ENCODE peak calls at places on chromosomes 4 and X, in four cellular contexts. Q, X, U and I are unnamed samples.

GRCh38 chrX:154511761-154512160 is 4.3 kb downstream of the FAM3A start:
- DNase-seq in Q (no peak), X (no peak), U (no peak), I (no peak)

GRCh38 chrX:3428762-3429161 is 82.3 kb upstream of the MXRA5 start:
- DNase-seq in Q (no peak), X (no peak), U (no peak), I (peak)

GRCh38 chrX:110317820-110318663 is at the start of gene AMMECR1:
- DNase-seq in Q (peak), X (peak), U (peak), I (peak)

GRCh38 chr4:145840162-145840768 is 98.4 kb downstream of the ZNF827 start:
- DNase-seq in Q (peak), X (no peak), U (no peak), I (peak)

GRCh38 chr4:139171878-139172691 is 4.9 kb downstream of the ELF2 start:
- DNase-seq in Q (peak), X (no peak), U (no peak), I (peak)

GRCh38 chr4:5014007-5014682 is 5.1 kb downstream of the CYTL1 start:
- DNase-seq in Q (no peak), X (no peak), U (no peak), I (no peak)

GRCh38 chr4:81377231-81377630 is 94.5 kb downstream of the RASGEF1B start:
- DNase-seq in Q (no peak), X (no peak), U (no peak), I (no peak)

GRCh38 chr4:161496-162284 is 37.4 kb downstream of the ZNF718 start:
- DNase-seq in Q (peak), X (no peak), U (peak), I (no peak)

GRCh38 chr4:37914539-37914938 is 23.7 kb downstream of the TBC1D1 start:
- DNase-seq in Q (no peak), X (no peak), U (no peak), I (no peak)

GRCh38 chr4:83489711-83490326 is 4.9 kb upstream of the ABRAXAS1 start:
- DNase-seq in Q (no peak), X (no peak), U (no peak), I (no peak)
- TF ChIP-seq CTCF in Q (no peak), X (no peak), U (no peak), I (peak)

GRCh38 chr4:173506780-173507211 is 23.2 kb downstream of the HAND2 start:
- DNase-seq in Q (no peak), X (no peak), U (no peak), I (no peak)

GRCh38 chr4:173505924-173506779 is 23.9 kb downstream of the HAND2 start:
- DNase-seq in Q (peak), X (peak), U (no peak), I (peak)

GRCh38 chr4:173509031-173510001 is 20.7 kb downstream of the HAND2 start:
- DNase-seq in Q (no peak), X (no peak), U (no peak), I (peak)

GRCh38 chr4:173507471-173508385 is 22.3 kb downstream of the HAND2 start:
- DNase-seq in Q (no peak), X (no peak), U (no peak), I (no peak)

DNA sequence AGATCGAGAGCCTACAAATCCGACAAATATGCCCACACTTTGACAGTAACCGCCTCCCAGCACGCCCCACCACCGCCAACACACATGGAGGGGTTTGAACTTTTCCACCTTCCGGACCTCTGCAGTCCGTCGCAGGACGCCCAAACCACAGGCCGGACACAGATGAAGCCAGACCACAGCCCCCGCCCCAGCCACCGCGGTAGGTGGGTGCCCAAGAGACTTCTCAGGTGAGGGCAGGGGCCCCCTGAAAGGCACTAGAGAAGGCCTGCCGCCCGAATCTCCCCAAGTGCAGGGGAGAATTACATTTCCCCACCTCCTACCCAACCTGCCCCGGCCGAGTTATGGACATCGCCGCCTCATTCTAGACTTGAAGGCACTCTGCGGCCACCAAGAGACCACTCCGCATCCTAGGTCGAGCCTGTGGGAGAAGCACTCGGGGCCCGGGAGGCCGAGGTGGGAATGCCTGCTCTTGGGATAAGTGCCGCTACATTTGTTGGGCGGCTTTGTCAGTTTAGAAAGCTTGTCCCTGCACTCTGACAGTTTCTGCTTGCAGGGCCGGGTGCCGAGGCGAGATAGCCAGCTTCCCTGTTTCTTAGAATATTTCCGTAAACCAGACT is 21.5 kb downstream of the HAND2 start:
- DNase-seq in Q (no peak), X (no peak), U (no peak), I (no peak)
- H3K4me3 ChIP-seq in Q (no peak), X (peak), U (peak), I (peak)

DNA sequence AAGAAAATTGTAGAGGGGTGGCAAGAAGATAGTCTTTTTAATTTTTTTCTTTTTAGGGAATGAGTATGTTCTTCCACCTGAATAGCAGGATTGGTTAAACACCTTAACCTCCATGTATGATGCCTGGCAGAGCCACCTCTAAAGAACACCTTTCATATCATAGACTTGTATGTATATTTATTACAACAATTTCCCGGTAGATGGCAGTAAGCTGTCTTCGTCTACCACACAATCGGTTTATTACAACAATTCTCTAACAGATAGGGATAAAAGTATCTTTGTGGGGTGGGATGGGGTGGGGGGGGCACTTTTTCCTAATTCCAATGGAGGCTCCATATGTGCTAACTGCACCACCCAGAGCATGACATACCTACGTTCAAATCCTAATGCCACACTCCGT is 255.5 kb downstream of the LDB2 start:
- DNase-seq in Q (no peak), X (no peak), U (no peak), I (peak)
- TF ChIP-seq CTCF in Q (peak), X (no peak), U (peak), I (peak)

GRCh38 chrX:115561605-115562491 is 874 bp downstream of the PLS3 start:
- DNase-seq in Q (peak), X (no peak), U (peak), I (peak)
- H3K4me3 ChIP-seq in Q (peak), X (peak), U (peak), I (peak)